ENCODE peak calls at places on chromosomes 4 and X, in eight cellular contexts. K is hippocampal formation, Z is GM10248, M is HFFc6, D is mesothelial cell of epicardium, F is EH, L is body of pancreas, S is HFF-Myc. Y is an unnamed sample.

GRCh38 chrX:103780701-103781402 is 4.2 kb downstream of the PLP1 start:
- DNase-seq in F (no peak), L (no peak), Z (no peak), M (no peak), K (peak), D (no peak), S (no peak), Y (no peak)

GRCh38 chrX:66051989-66052388 is 12.1 kb upstream of the VSIG4 start:
- DNase-seq in D (no peak), M (no peak), Z (no peak), F (no peak), K (no peak), S (no peak), L (no peak), Y (no peak)

GRCh38 chr4:110480031-110480549 is 4.1 kb downstream of the ENPEP start:
- DNase-seq in S (peak), D (no peak), Z (no peak), K (no peak), F (peak), L (no peak), M (peak), Y (no peak)

GRCh38 chr4:183345261-183345660 is 23.0 kb upstream of the CLDN24 start:
- DNase-seq in S (no peak), L (no peak), D (no peak), Z (no peak), K (no peak), F (no peak), M (no peak), Y (no peak)

GRCh38 chr4:113674251-113674650 is 87.3 kb downstream of the CAMK2D start:
- DNase-seq in F (no peak), S (no peak), M (no peak), D (no peak), Z (no peak), K (no peak), L (no peak), Y (no peak)

GRCh38 chr4:78809295-78809694 is 33.1 kb downstream of the BMP2K start:
- DNase-seq in M (no peak), Z (no peak), K (no peak), D (no peak), F (no peak), S (no peak), L (no peak), Y (no peak)

GRCh38 chr4:151324449-151325319 is 721 bp downstream of the SH3D19 start:
- DNase-seq in Z (peak), L (peak), K (peak), D (no peak), S (peak), F (peak), M (peak), Y (peak)

GRCh38 chrX:104641176-104641575 is 75.2 kb downstream of the IL1RAPL2 start:
- DNase-seq in Z (no peak), L (no peak), M (no peak), K (no peak), D (no peak), S (no peak), F (no peak), Y (no peak)

GRCh38 chr4:81257021-81257420 is 42.0 kb upstream of the PRKG2 start:
- DNase-seq in S (no peak), Z (no peak), K (no peak), D (no peak), M (no peak), F (peak), L (no peak), Y (no peak)

GRCh38 chrX:2325076-2325784 is 175.5 kb downstream of the DHRSX start:
- DNase-seq in L (peak), S (no peak), D (no peak), K (no peak), F (peak), Z (no peak), M (peak), Y (no peak)

GRCh38 chrX:115029869-115030564 is 12.6 kb upstream of the IL13RA2 start:
- DNase-seq in L (no peak), M (no peak), F (peak), D (no peak), S (no peak), Z (no peak), K (no peak), Y (no peak)

GRCh38 chr4:159446266-159446976 is 343.5 kb downstream of the RAPGEF2 start:
- DNase-seq in S (peak), Z (peak), F (peak), L (peak), M (peak), K (peak), D (no peak), Y (peak)

GRCh38 chr4:24680746-24681145 is 96.4 kb upstream of the DHX15 start:
- DNase-seq in D (no peak), S (no peak), K (no peak), F (no peak), Z (no peak), L (no peak), M (no peak), Y (no peak)

GRCh38 chr4:114161809-114162208 is 182.4 kb upstream of the ARSJ start:
- DNase-seq in Z (no peak), L (no peak), K (no peak), M (no peak), S (no peak), D (no peak), F (no peak), Y (no peak)

GRCh38 chrX:101999644-102000539 is 68.1 kb upstream of the ZMAT1 start:
- DNase-seq in F (peak), S (no peak), K (no peak), M (no peak), Z (no peak), D (no peak), L (no peak), Y (no peak)

GRCh38 chr4:26065833-26066232 is 151.8 kb downstream of the SMIM20 start:
- DNase-seq in Z (no peak), K (no peak), S (no peak), M (no peak), D (no peak), L (no peak), F (peak), Y (no peak)

GRCh38 chr4:186647821-186648220 is 75.8 kb downstream of the FAT1 start:
- DNase-seq in K (no peak), F (no peak), M (no peak), D (no peak), Z (no peak), L (no peak), S (no peak), Y (no peak)

GRCh38 chrX:135520022-135520552 is 373 bp upstream of the INTS6L start:
- DNase-seq in L (no peak), M (peak), K (no peak), F (peak), S (no peak), Z (no peak), D (no peak), Y (no peak)

GRCh38 chr4:53786632-53787031 is 195.3 kb upstream of the LNX1 start:
- DNase-seq in D (no peak), F (peak), L (no peak), K (no peak), M (no peak), Z (no peak), S (peak), Y (no peak)

GRCh38 chr4:186554485-186554884 is 882 bp downstream of the MTNR1A start:
- DNase-seq in M (peak), K (no peak), Z (no peak), F (no peak), D (no peak), L (peak), S (no peak), Y (no peak)

GRCh38 chr4:25180524-25181131 is 20.4 kb upstream of the SEPSECS start:
- DNase-seq in D (no peak), M (peak), L (peak), K (no peak), F (peak), S (no peak), Z (peak), Y (no peak)

GRCh38 chrX:73401591-73402266 is 45.1 kb upstream of the CDX4 start:
- DNase-seq in D (no peak), M (no peak), S (no peak), L (no peak), K (no peak), Z (no peak), F (no peak), Y (no peak)

Y was measured in hypothalamus.